ENCODE peak calls at places on chromosomes 5 and 9, in six cellular contexts. C, Y, Q, F, A and X are unnamed samples.

GRCh38 chr9:28810375-28811075 is 1237.2 kb upstream of the C9orf72 start:
- DNase-seq in C (no peak), Y (no peak), Q (no peak), F (no peak), A (no peak), X (no peak)

GRCh38 chr5:168365581-168366081 is 74.2 kb downstream of the WWC1 start:
- DNase-seq in C (peak), Y (no peak), Q (no peak), F (no peak), A (peak), X (no peak)

GRCh38 chr5:72556351-72557146 is 49.3 kb upstream of the ZNF366 start:
- DNase-seq in C (peak), Y (no peak), Q (peak), F (peak), A (peak), X (no peak)

GRCh38 chr5:15844253-15844652 is 335.3 kb downstream of the MARCHF11 start:
- DNase-seq in C (no peak), Y (no peak), Q (no peak), F (no peak), A (no peak), X (no peak)

GRCh38 chr5:16929347-16929746 is 6.7 kb downstream of the MYO10 start:
- DNase-seq in C (no peak), Y (no peak), Q (no peak), F (no peak), A (no peak), X (no peak)

GRCh38 chr9:107749787-107750444 is 260.3 kb upstream of the KLF4 start:
- DNase-seq in C (peak), Y (peak), Q (peak), F (no peak), A (peak), X (peak)

GRCh38 chr5:73339165-73339564 is 109.4 kb downstream of the FOXD1 start:
- DNase-seq in C (no peak), Y (no peak), Q (no peak), F (no peak), A (no peak), X (no peak)

GRCh38 chr5:150665044-150665443 is 4.0 kb downstream of the MYOZ3 start:
- DNase-seq in C (peak), Y (no peak), Q (no peak), F (no peak), A (peak), X (peak)

GRCh38 chr9:135805422-135806022 is 101.8 kb downstream of the CAMSAP1 start:
- DNase-seq in C (no peak), Y (no peak), Q (no peak), F (no peak), A (no peak), X (no peak)

GRCh38 chr5:88815048-88815789 is 67.8 kb downstream of the MEF2C start:
- DNase-seq in C (no peak), Y (no peak), Q (no peak), F (no peak), A (no peak), X (no peak)

GRCh38 chr5:179406031-179406681 is 60.9 kb upstream of the ADAMTS2 start:
- DNase-seq in C (no peak), Y (no peak), Q (no peak), F (no peak), A (peak), X (peak)

GRCh38 chr5:42881416-42882109 is 69.9 kb upstream of the SELENOP start:
- DNase-seq in C (no peak), Y (no peak), Q (no peak), F (no peak), A (no peak), X (no peak)